ENCODE peak calls at places on chromosomes 7 and 10, in ten cellular contexts. H is PC-3, K is transverse colon, M is tibial artery, J is SJSA1, I is BE2C, S is lung, W is SK-N-SH, R is IMR-90, B is aorta. L is an unnamed sample. For H3K36me3 and H3K9me3, the result is how much of the 10 kb centered on the place peaks cover.

GRCh38 chr10:77564781-77565589 is 72.6 kb downstream of the KCNMA1 start:
- DNase-seq in H (peak), K (no peak), M (peak), J (peak), I (no peak), S (no peak), W (no peak), R (peak), B (peak), L (no peak)

GRCh38 chr7:5594616-5595544 is 171.2 kb upstream of the TNRC18 start:
- DNase-seq in H (peak), K (no peak), M (no peak), J (peak), I (peak), S (no peak), W (peak), R (peak), B (peak), L (no peak)

GRCh38 chr10:4596951-4597350 is 229.1 kb upstream of the AKR1E2 start:
- DNase-seq in H (no peak), K (no peak), M (no peak), J (no peak), I (no peak), S (no peak), W (no peak), R (peak), B (no peak), L (no peak)

GRCh38 chr10:17669185-17669872 is 25.4 kb downstream of the STAM start:
- DNase-seq in H (no peak), K (no peak), M (no peak), J (no peak), I (no peak), S (no peak), W (no peak), R (no peak), B (no peak), L (no peak)

GRCh38 chr10:77631241-77631640 is 6.4 kb downstream of the KCNMA1 start:
- DNase-seq in H (no peak), K (no peak), M (peak), J (no peak), I (no peak), S (no peak), W (no peak), R (no peak), B (peak), L (no peak)

GRCh38 chr10:73246322-73246782 is 703 bp downstream of the DNAJC9 start:
- DNase-seq in H (no peak), K (no peak), M (no peak), J (peak), I (no peak), S (no peak), W (no peak), R (no peak), B (no peak), L (no peak)

GRCh38 chr10:24706479-24707118 is 17.1 kb downstream of the ARHGAP21 start:
- DNase-seq in H (peak), K (peak), M (no peak), J (peak), I (peak), S (no peak), W (peak), R (peak), B (peak), L (peak)

GRCh38 chr10:16950686-16951681 is 133.8 kb upstream of the RSU1 start:
- DNase-seq in H (peak), K (no peak), M (no peak), J (peak), I (peak), S (no peak), W (peak), R (peak), B (no peak), L (no peak)

GRCh38 chr10:298033-298432 is 162.8 kb downstream of the ZMYND11 start:
- DNase-seq in H (no peak), K (no peak), M (no peak), J (no peak), I (no peak), S (no peak), W (no peak), R (no peak), B (no peak), L (no peak)

GRCh38 chr7:1736826-1737225 is 66.7 kb downstream of the ELFN1 start:
- DNase-seq in H (no peak), K (no peak), M (no peak), J (no peak), I (no peak), S (no peak), W (no peak), R (no peak), B (no peak), L (no peak)

GRCh38 chr7:23357190-23358093 is 58.3 kb downstream of the MALSU1 start:
- DNase-seq in H (peak), K (no peak), M (no peak), J (peak), I (no peak), S (no peak), W (no peak), R (peak), B (no peak), L (no peak)
- H3K36me3 ChIP-seq in H (under half), K (under half), M (under half), J (under half), I (under half), S (under half), W (under half), R (under half), B (under half), L (under half)

GRCh38 chr10:19656420-19657042 is 159.7 kb upstream of the PLXDC2 start:
- DNase-seq in H (no peak), K (no peak), M (no peak), J (no peak), I (no peak), S (no peak), W (no peak), R (peak), B (no peak), L (no peak)

GRCh38 chr10:19651549-19651948 is 164.7 kb upstream of the PLXDC2 start:
- DNase-seq in H (no peak), K (no peak), M (no peak), J (no peak), I (no peak), S (no peak), W (no peak), R (peak), B (no peak), L (no peak)

GRCh38 chr10:19652750-19653149 is 163.5 kb upstream of the PLXDC2 start:
- DNase-seq in H (no peak), K (no peak), M (no peak), J (no peak), I (no peak), S (no peak), W (no peak), R (no peak), B (no peak), L (no peak)

GRCh38 chr10:19658131-19658530 is 158.1 kb upstream of the PLXDC2 start:
- DNase-seq in H (peak), K (no peak), M (no peak), J (no peak), I (no peak), S (no peak), W (no peak), R (peak), B (no peak), L (no peak)

GRCh38 chr10:19654576-19654975 is 161.7 kb upstream of the PLXDC2 start:
- DNase-seq in H (peak), K (no peak), M (no peak), J (peak), I (no peak), S (no peak), W (no peak), R (peak), B (no peak), L (no peak)
- H3K4me3 ChIP-seq in H (no peak), K (no peak), M (no peak), J (no peak), I (no peak), S (no peak), W (no peak), R (no peak), B (no peak), L (no peak)

GRCh38 chr10:129107525-129107924 is 359.5 kb upstream of the MGMT start:
- DNase-seq in H (no peak), K (no peak), M (no peak), J (no peak), I (no peak), S (no peak), W (no peak), R (no peak), B (no peak), L (no peak)
- H3K9me3 ChIP-seq in H (under half), K (under half), M (under half), J (under half), I (under half), S (under half), W (under half), R (under half), B (under half), L (under half)

GRCh38 chr10:122251459-122252255 is 19.4 kb upstream of the BTBD16 start:
- DNase-seq in H (no peak), K (no peak), M (peak), J (no peak), I (no peak), S (no peak), W (no peak), R (peak), B (no peak), L (no peak)
- H3K36me3 ChIP-seq in H (under half), K (under half), M (half or more), J (under half), I (under half), S (under half), W (under half), R (under half), B (under half), L (under half)

GRCh38 chr7:105402221-105403095 is 13.7 kb upstream of the SRPK2 start:
- DNase-seq in H (no peak), K (no peak), M (no peak), J (no peak), I (no peak), S (no peak), W (no peak), R (peak), B (no peak), L (no peak)

GRCh38 chr7:105396566-105396965 is 7.8 kb upstream of the SRPK2 start:
- DNase-seq in H (no peak), K (no peak), M (no peak), J (no peak), I (no peak), S (no peak), W (no peak), R (no peak), B (no peak), L (no peak)

GRCh38 chr7:105403128-105403527 is 14.4 kb upstream of the SRPK2 start:
- DNase-seq in H (no peak), K (no peak), M (no peak), J (no peak), I (no peak), S (no peak), W (no peak), R (no peak), B (no peak), L (no peak)

DNA sequence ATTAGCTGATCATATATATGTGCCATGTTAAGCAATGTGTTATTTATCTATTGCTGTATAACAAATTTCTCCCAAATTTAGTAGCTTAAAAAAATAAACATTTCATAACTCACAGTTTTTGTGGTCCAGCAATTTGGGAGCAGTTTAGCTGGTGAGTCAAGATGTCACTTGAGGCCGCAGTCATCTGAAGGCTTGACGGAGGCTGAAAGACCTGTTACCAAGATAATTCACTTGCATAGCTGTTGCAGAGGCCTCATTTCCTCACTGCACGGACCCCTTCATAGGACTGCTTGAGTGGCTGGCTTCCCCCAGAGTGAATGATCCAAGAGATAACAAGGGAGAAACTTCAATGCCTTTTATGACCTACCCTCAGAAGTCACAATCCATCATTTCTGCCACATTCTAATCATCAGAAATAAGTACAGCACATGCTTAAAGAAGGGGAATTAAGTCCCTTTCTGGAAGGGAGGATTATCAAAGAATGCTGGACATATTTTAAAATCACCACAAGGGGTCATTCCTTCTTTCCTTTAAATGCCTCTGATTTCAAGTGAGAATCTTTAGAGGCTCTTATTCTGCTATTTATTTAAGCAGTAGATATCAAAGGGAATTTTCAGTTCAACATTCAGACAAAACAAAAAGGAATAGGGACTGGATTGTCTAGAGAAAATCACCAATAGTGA is 10.5 kb upstream of the SRPK2 start:
- DNase-seq in H (peak), K (no peak), M (no peak), J (no peak), I (no peak), S (no peak), W (peak), R (peak), B (no peak), L (no peak)
- H3K4me3 ChIP-seq in H (no peak), K (no peak), M (no peak), J (no peak), I (no peak), S (no peak), W (no peak), R (no peak), B (no peak), L (no peak)